ENCODE peak calls at places on chromosomes 2 and 18, in eight cellular contexts. O is foreskin fibroblast; L is sciatic nerve; M is stimulated activated CD8-positive, alpha-beta memory T cell treated with anti-CD3 and anti-CD28 coated beads, Interleukin-7, amount 100 ng/mL, for 24 hours; K is left colon; F is stimulated activated CD4-positive, alpha-beta T cell treated with anti-CD3 and anti-CD28 coated beads, Interleukin-1b, Interleukin-23, amount 100 ng/mL, for 4 hours; R is HEK293T; I is HCT116. X is an unnamed sample.

GRCh38 chr2:53987336-53987921 is 16.6 kb upstream of the PSME4 start:
- DNase-seq in O (peak; percentile 35), L (no peak), M (no peak), K (no peak), F (no peak), R (no peak), I (no peak), X (no peak)

GRCh38 chr18:59359576-59359952 is 499 bp upstream of the LMAN1 start:
- DNase-seq in O (peak; percentile 7), L (no peak), M (no peak), K (no peak), F (no peak), R (no peak), I (no peak), X (no peak)

GRCh38 chr18:54961016-54961423 is 1.8 kb upstream of the CCDC68 start:
- DNase-seq in O (peak; percentile 11), L (no peak), M (no peak), K (no peak), F (no peak), R (no peak), I (no peak), X (no peak)

GRCh38 chr2:227154976-227155375 is 9.0 kb downstream of the COL4A4 start:
- DNase-seq in O (peak; percentile 49), L (no peak), M (no peak), K (no peak), F (no peak), R (no peak), I (no peak), X (no peak)

GRCh38 chr2:144595279-144595678 is 75.4 kb upstream of the ZEB2 start:
- DNase-seq in O (no peak), L (no peak), M (no peak), K (no peak), F (no peak), R (no peak), I (no peak), X (no peak)

GRCh38 chr2:209579236-209579749 is 155.4 kb downstream of the MAP2 start:
- DNase-seq in O (peak; percentile 15), L (peak; percentile 53), M (no peak), K (no peak), F (no peak), R (peak; percentile 21), I (no peak), X (peak; percentile 81)

GRCh38 chr2:30670453-30670852 is 136.8 kb downstream of the CAPN13 start:
- DNase-seq in O (no peak), L (no peak), M (no peak), K (no peak), F (no peak), R (no peak), I (no peak), X (no peak)

GRCh38 chr2:145075454-145076062 is 555.6 kb upstream of the ZEB2 start:
- DNase-seq in O (no peak), L (no peak), M (no peak), K (no peak), F (no peak), R (no peak), I (no peak), X (no peak)

GRCh38 chr2:8642332-8643078 is 39.4 kb upstream of the ID2 start:
- DNase-seq in O (no peak), L (no peak), M (no peak), K (no peak), F (no peak), R (no peak), I (no peak), X (no peak)

GRCh38 chr2:105396254-105397024 is 2.4 kb downstream of the FHL2 start:
- DNase-seq in O (peak; percentile 99), L (no peak), M (peak; percentile 19), K (peak; percentile 64), F (peak; percentile 30), R (no peak), I (peak; percentile 95), X (no peak)

GRCh38 chr2:206045251-206045650 is 40.7 kb downstream of the INO80D start:
- DNase-seq in O (no peak), L (no peak), M (no peak), K (no peak), F (no peak), R (no peak), I (no peak), X (no peak)

GRCh38 chr2:118222643-118223486 is 134.6 kb downstream of the INSIG2 start:
- DNase-seq in O (no peak), L (no peak), M (no peak), K (no peak), F (no peak), R (no peak), I (no peak), X (no peak)

GRCh38 chr2:100522430-100522829 is 40.4 kb upstream of the PDCL3 start:
- DNase-seq in O (no peak), L (no peak), M (no peak), K (no peak), F (no peak), R (no peak), I (no peak), X (no peak)

GRCh38 chr2:101830555-101830954 is 133.0 kb downstream of the MAP4K4 start:
- DNase-seq in O (peak; percentile 64), L (no peak), M (no peak), K (no peak), F (no peak), R (no peak), I (no peak), X (no peak)

GRCh38 chr2:43258547-43259156 is 32.2 kb upstream of the ZFP36L2 start:
- DNase-seq in O (no peak), L (no peak), M (no peak), K (no peak), F (no peak), R (no peak), I (no peak), X (no peak)

GRCh38 chr2:72669121-72669520 is 156.7 kb downstream of the EXOC6B start:
- DNase-seq in O (peak; percentile 45), L (no peak), M (no peak), K (no peak), F (no peak), R (no peak), I (no peak), X (no peak)

GRCh38 chr2:45256867-45257641 is 247.8 kb upstream of the SIX2 start:
- DNase-seq in O (no peak), L (no peak), M (no peak), K (no peak), F (no peak), R (no peak), I (no peak), X (no peak)

GRCh38 chr2:47905454-47906260 is 641 bp downstream of the FBXO11 start:
- DNase-seq in O (peak; percentile 39), L (peak; percentile 77), M (peak; percentile 33), K (peak; percentile 73), F (peak; percentile 50), R (peak; percentile 32), I (no peak), X (peak; percentile 60)

GRCh38 chr18:41731887-41732286 is 223.1 kb upstream of the PIK3C3 start:
- DNase-seq in O (no peak), L (no peak), M (no peak), K (no peak), F (no peak), R (no peak), I (no peak), X (no peak)

GRCh38 chr18:28666216-28666615 is 489.3 kb upstream of the CDH2 start:
- DNase-seq in O (no peak), L (no peak), M (no peak), K (no peak), F (no peak), R (no peak), I (no peak), X (no peak)

GRCh38 chr2:150325656-150326055 is 161.8 kb downstream of the RND3 start:
- DNase-seq in O (no peak), L (no peak), M (no peak), K (no peak), F (no peak), R (no peak), I (no peak), X (no peak)

GRCh38 chr2:236264256-236264655 is at the start of gene ASB18:
- DNase-seq in O (no peak), L (no peak), M (no peak), K (no peak), F (no peak), R (no peak), I (no peak), X (no peak)

GRCh38 chr18:39558658-39559057 is 1993.1 kb upstream of the CELF4 start:
- DNase-seq in O (no peak), L (no peak), M (no peak), K (no peak), F (no peak), R (no peak), I (no peak), X (no peak)

GRCh38 chr2:59904145-59904544 is 649.3 kb downstream of the BCL11A start:
- DNase-seq in O (no peak), L (no peak), M (no peak), K (no peak), F (no peak), R (no peak), I (no peak), X (no peak)

GRCh38 chr2:128835342-128835855 is 516.7 kb upstream of the HS6ST1 start:
- DNase-seq in O (no peak), L (no peak), M (no peak), K (no peak), F (no peak), R (no peak), I (no peak), X (no peak)

GRCh38 chr18:49521251-49521650 is 34.2 kb upstream of the C18orf32 start:
- DNase-seq in O (no peak), L (no peak), M (no peak), K (no peak), F (no peak), R (no peak), I (peak; percentile 32), X (no peak)

GRCh38 chr18:7221424-7222155 is 9.3 kb upstream of the LRRC30 start:
- DNase-seq in O (peak; percentile 50), L (no peak), M (no peak), K (peak; percentile 16), F (no peak), R (peak; percentile 53), I (peak; percentile 16), X (peak; percentile 23)

GRCh38 chr18:75167759-75168211 is 41.2 kb downstream of the PTGR3 start:
- DNase-seq in O (no peak), L (no peak), M (no peak), K (peak; percentile 21), F (no peak), R (no peak), I (no peak), X (no peak)

GRCh38 chr2:117820444-117820843 is 6.0 kb downstream of the DDX18 start:
- DNase-seq in O (no peak), L (no peak), M (no peak), K (no peak), F (no peak), R (no peak), I (no peak), X (no peak)

GRCh38 chr2:32559136-32559535 is 68.7 kb upstream of the TTC27 start:
- DNase-seq in O (peak; percentile 14), L (no peak), M (no peak), K (no peak), F (no peak), R (no peak), I (no peak), X (no peak)

GRCh38 chr2:27264253-27264752 is 1.5 kb upstream of the SLC30A3 start:
- DNase-seq in O (no peak), L (no peak), M (no peak), K (no peak), F (peak; percentile 22), R (no peak), I (no peak), X (no peak)

GRCh38 chr2:171394164-171394725 is 39.5 kb downstream of the METTL8 start:
- DNase-seq in O (no peak), L (no peak), M (no peak), K (no peak), F (no peak), R (no peak), I (no peak), X (no peak)

GRCh38 chr2:63975437-63976124 is 43.6 kb downstream of the VPS54 start:
- DNase-seq in O (no peak), L (no peak), M (no peak), K (no peak), F (no peak), R (no peak), I (no peak), X (no peak)

GRCh38 chr2:122108186-122108585 is 352.7 kb downstream of the TSN start:
- DNase-seq in O (no peak), L (no peak), M (no peak), K (no peak), F (no peak), R (no peak), I (no peak), X (peak; percentile 54)

X was measured in BE2C.